ENCODE peak calls at places on chromosomes 1 and 21, in four cellular contexts. W is thoracic aorta, K is A673, L is fibroblast of lung. X is an unnamed sample. For H3K4me1, the result is how much of the 10 kb centered on the place peaks cover.

GRCh38 chr1:19260211-19261138 is 8.9 kb downstream of the MRTO4 start:
- DNase-seq in W (no peak), K (no peak), L (peak), X (no peak)

GRCh38 chr1:41436281-41437010 is 48.0 kb downstream of the EDN2 start:
- DNase-seq in W (no peak), K (no peak), L (no peak), X (no peak)

GRCh38 chr1:201125019-201125418 is 2.0 kb downstream of the ASCL5 start:
- DNase-seq in W (no peak), K (no peak), L (no peak), X (peak)

GRCh38 chr1:166869318-166870099 is 6.6 kb downstream of the TADA1 start:
- DNase-seq in W (no peak), K (no peak), L (no peak), X (no peak)

GRCh38 chr1:202671388-202671787 is 38.9 kb downstream of the SYT2 start:
- DNase-seq in W (no peak), K (peak), L (no peak), X (no peak)

GRCh38 chr1:239253032-239253431 is 133.3 kb upstream of the CHRM3 start:
- DNase-seq in W (no peak), K (no peak), L (peak), X (no peak)

GRCh38 chr21:35562876-35563275 is 497.4 kb downstream of the SETD4 start:
- DNase-seq in W (no peak), K (no peak), L (no peak), X (no peak)

GRCh38 chr1:83773059-83773458 is 225.9 kb downstream of the TTLL7 start:
- DNase-seq in W (no peak), K (no peak), L (no peak), X (no peak)

GRCh38 chr1:3718764-3719163 is 33.5 kb upstream of the CCDC27 start:
- DNase-seq in W (no peak), K (no peak), L (no peak), X (no peak)

GRCh38 chr1:186188004-186188539 is 187.0 kb downstream of the TPR start:
- DNase-seq in W (no peak), K (peak), L (peak), X (no peak)
- H3K4me1 ChIP-seq in W (under half), K (under half), L (under half), X (under half)

GRCh38 chr1:21696931-21697330 is 27.8 kb upstream of the RAP1GAP start:
- DNase-seq in W (no peak), K (no peak), L (peak), X (no peak)

GRCh38 chr1:21703318-21703963 is 34.3 kb upstream of the RAP1GAP start:
- DNase-seq in W (no peak), K (peak), L (peak), X (no peak)

GRCh38 chr1:21701401-21701800 is 32.2 kb upstream of the RAP1GAP start:
- DNase-seq in W (no peak), K (no peak), L (no peak), X (no peak)

GRCh38 chr1:21702780-21703179 is 33.6 kb upstream of the RAP1GAP start:
- DNase-seq in W (no peak), K (no peak), L (no peak), X (no peak)

DNA sequence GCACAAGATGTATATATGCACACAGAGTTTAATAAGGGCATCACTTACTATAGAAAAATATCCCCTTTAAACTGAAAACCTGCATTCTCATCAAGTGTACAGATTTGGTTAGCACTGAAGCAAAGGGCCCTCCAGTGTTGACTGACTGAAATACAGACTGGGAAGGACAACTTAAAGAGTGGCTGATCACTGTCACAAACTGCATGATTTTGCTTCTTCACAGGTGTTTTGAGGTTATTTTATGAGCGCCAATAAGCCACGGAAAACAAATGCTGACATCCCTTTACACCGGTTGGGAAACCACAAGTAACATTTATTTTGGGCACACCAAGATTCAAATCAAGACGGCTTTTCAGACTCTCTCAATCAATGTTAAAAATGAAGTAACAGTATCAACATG is 30.9 kb upstream of the RAP1GAP start:
- DNase-seq in W (no peak), K (no peak), L (no peak), X (no peak)
- TF ChIP-seq CTCF in W (no peak), K (no peak), L (no peak), X (no peak)

GRCh38 chr1:22509815-22510214 is 53.5 kb upstream of the EPHA8 start:
- DNase-seq in W (no peak), K (no peak), L (peak), X (no peak)

GRCh38 chr1:22506130-22506692 is 54.6 kb downstream of the ZBTB40 start:
- DNase-seq in W (no peak), K (no peak), L (no peak), X (no peak)

GRCh38 chr1:22508991-22509390 is 54.3 kb upstream of the EPHA8 start:
- DNase-seq in W (no peak), K (no peak), L (no peak), X (no peak)

GRCh38 chr1:22508329-22508728 is 55.0 kb upstream of the EPHA8 start:
- DNase-seq in W (no peak), K (no peak), L (no peak), X (no peak)

DNA sequence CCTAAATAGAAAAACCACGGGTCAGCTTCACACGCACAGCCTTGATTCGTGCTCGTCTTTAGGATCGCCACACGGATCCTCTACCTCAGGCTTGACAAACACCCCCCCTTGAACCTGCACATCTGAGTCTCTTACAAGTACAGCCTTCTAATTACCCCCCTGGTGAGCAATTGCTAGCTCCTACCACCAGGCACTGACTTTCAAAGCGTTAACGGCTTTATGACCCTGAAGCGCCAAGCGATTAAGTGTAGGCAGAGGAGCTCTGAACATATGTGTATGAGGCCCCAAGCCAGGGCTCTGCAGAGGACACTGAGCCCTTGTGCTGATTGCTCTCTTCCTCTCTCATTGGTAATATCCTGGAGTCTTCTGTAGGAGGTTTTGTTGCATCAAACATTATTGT is 55.7 kb upstream of the EPHA8 start:
- DNase-seq in W (no peak), K (no peak), L (no peak), X (no peak)
- H3K4me1 ChIP-seq in W (under half), K (under half), L (under half), X (under half)

GRCh38 chr1:31669786-31670582 is 25.3 kb upstream of the PEF1 start:
- DNase-seq in W (peak), K (peak), L (peak), X (peak)
- TF ChIP-seq CTCF in W (peak), K (peak), L (no peak), X (no peak)

GRCh38 chr21:17783003-17783402 is 36.2 kb downstream of the C21orf91 start:
- DNase-seq in W (no peak), K (no peak), L (no peak), X (no peak)

GRCh38 chr21:17779486-17779885 is 39.7 kb downstream of the C21orf91 start:
- DNase-seq in W (no peak), K (no peak), L (no peak), X (no peak)

GRCh38 chr21:17781524-17781923 is 37.6 kb downstream of the C21orf91 start:
- DNase-seq in W (no peak), K (no peak), L (no peak), X (no peak)

GRCh38 chr21:17782051-17782450 is 37.1 kb downstream of the C21orf91 start:
- DNase-seq in W (no peak), K (no peak), L (no peak), X (no peak)

DNA sequence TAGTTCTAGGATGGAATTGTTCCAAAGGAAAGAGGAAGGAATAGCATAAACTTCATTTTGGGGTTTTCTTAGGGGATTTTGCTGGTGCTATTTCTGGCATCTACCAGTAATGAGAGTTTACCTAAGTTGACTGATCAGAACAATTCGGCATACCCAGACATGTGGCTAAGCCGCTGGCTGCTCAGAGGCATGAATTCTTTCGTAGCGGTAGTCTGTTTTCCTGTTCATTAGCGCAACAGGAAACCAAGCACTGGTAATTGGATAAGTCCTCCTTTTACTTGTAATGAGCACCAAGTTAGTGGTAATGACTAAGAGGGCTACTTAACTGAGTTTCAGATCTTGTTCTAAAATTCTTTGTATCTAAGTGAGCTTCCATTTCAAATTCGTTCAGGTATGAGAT is 38.6 kb downstream of the C21orf91 start:
- DNase-seq in W (no peak), K (peak), L (peak), X (no peak)
- H3K4me1 ChIP-seq in W (under half), K (under half), L (under half), X (under half)

DNA sequence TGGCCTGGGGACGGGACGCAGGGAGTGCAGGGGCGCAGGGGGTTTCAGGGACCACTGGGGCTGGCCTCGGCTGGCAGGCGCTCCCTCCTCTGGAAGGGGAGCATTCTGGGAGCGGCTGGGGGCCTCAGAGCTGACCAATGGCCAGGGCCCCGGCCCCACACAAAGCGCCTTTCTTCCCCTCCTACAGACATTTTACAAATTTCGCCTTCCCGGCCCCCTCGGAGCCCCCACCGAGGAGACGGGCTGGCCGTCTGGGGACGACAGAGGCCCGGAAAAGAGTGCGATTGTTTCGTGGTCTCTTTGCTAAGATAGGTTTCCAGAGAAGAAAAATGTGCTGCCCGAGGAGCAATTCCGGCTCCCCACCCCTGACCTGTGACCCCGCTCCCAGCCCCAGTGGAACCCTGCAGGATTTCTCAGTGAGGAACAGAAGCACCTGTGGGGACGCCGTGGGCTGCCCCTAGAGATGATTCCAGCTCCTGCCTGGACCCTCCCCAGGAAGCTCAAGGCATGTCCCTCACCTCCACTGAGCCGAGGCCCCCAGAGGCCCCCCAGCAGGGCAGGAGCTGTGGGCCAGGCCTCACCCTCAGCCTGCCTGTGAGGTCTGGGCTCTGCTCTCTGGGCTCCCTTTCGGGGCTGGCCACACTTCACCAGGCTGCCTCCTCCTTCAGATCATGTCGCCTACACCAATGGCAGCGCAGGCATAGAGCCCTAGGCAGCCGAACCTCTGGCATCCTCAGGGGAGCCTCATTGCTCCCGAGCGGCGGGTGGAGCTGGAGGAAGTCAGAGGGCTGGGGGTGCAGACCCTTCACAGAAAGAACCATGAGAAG is 15.0 kb upstream of the PLEKHG5 start:
- DNase-seq in W (no peak), K (no peak), L (no peak), X (no peak)
- TF ChIP-seq CTCF in W (no peak), K (no peak), L (no peak), X (no peak)

X was measured in gastrocnemius medialis.